ENCODE peak calls at places on chromosomes 2 and 18, in eight cellular contexts. X is IMR-90, R is dorsolateral prefrontal cortex, C is testis, S is hepatocyte, J is PC-3, A is uterus, P is neural progenitor cell. L is an unnamed sample.

GRCh38 chr2:69773201-69773600 is 31.3 kb downstream of the ANXA4 start:
- DNase-seq in X (peak; percentile 59), R (no peak), C (no peak), S (peak; percentile 47), J (peak; percentile 41), A (no peak), P (no peak), L (no peak)

GRCh38 chr2:164439885-164440284 is 181.4 kb downstream of the GRB14 start:
- DNase-seq in X (no peak), R (no peak), C (no peak), S (no peak), J (no peak), A (no peak), P (no peak), L (no peak)

GRCh38 chr2:96819101-96819875 is 3.2 kb downstream of the CNNM3 start:
- DNase-seq in X (no peak), R (no peak), C (no peak), S (peak; percentile 85), J (no peak), A (no peak), P (no peak), L (no peak)

GRCh38 chr2:150475479-150476212 is 11.8 kb downstream of the RND3 start:
- DNase-seq in X (peak; percentile 23), R (no peak), C (no peak), S (no peak), J (peak; percentile 1), A (no peak), P (no peak), L (no peak)

GRCh38 chr2:218228366-218229092 is 11.5 kb downstream of the ARPC2 start:
- DNase-seq in X (peak; percentile 25), R (no peak), C (no peak), S (no peak), J (peak; percentile 14), A (no peak), P (no peak), L (no peak)

GRCh38 chr2:27721335-27721734 is 50.2 kb upstream of the MRPL33 start:
- DNase-seq in X (no peak), R (no peak), C (no peak), S (no peak), J (peak; percentile 58), A (no peak), P (no peak), L (no peak)

GRCh38 chr2:112483047-112483473 is 1.1 kb downstream of the TTL start:
- DNase-seq in X (peak; percentile 73), R (no peak), C (peak; percentile 25), S (peak; percentile 46), J (peak; percentile 58), A (peak; percentile 28), P (peak; percentile 32), L (no peak)

GRCh38 chr18:28365406-28365805 is 188.5 kb upstream of the CDH2 start:
- DNase-seq in X (peak; percentile 1), R (no peak), C (no peak), S (peak; percentile 22), J (peak; percentile 93), A (no peak), P (no peak), L (no peak)

GRCh38 chr2:143426296-143426695 is 297.1 kb downstream of the ARHGAP15 start:
- DNase-seq in X (peak; percentile 95), R (no peak), C (no peak), S (no peak), J (peak; percentile 76), A (no peak), P (no peak), L (no peak)

GRCh38 chr2:141464995-141465394 is 665.8 kb downstream of the LRP1B start:
- DNase-seq in X (no peak), R (no peak), C (no peak), S (no peak), J (no peak), A (no peak), P (no peak), L (no peak)

GRCh38 chr2:142131016-142131714 is at the start of gene LRP1B:
- DNase-seq in X (peak; percentile 7), R (no peak), C (peak; percentile 31), S (peak; percentile 23), J (no peak), A (no peak), P (peak; percentile 63), L (no peak)

GRCh38 chr2:224389317-224389716 is 12.6 kb downstream of the FAM124B start:
- DNase-seq in X (no peak), R (no peak), C (no peak), S (no peak), J (no peak), A (no peak), P (no peak), L (no peak)

GRCh38 chr18:62545098-62545497 is 22.3 kb downstream of the ZCCHC2 start:
- DNase-seq in X (no peak), R (no peak), C (no peak), S (no peak), J (no peak), A (no peak), P (no peak), L (no peak)

DNA sequence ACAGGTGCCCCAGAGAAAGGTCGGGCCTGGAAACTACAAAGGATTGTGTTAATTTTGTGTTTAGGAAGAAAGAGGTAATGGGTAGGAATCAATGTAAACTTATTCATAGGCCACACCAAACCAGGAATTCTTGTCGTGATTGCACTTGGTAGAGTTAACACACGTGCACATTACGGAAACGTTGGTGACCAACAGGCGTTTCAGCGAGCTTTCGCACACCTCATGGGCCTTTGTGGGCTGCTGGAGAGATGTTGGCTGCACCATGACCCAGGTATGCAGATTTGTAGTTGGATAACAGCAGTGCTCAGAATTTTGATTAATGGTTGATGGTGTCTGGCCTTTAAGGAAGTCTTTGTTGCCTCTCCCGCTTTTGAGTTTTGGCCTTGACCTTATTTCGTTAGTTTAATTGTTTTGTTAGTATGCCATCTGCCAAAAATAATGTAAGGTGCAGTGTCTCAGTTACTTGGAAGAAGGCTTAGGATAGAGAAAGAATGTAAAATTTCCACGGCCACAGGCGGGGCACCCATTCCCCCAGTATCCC is 1.8 kb downstream of the ZNF236 start:
- DNase-seq in X (no peak), R (no peak), C (no peak), S (no peak), J (no peak), A (no peak), P (no peak), L (no peak)
- H3K4me3 ChIP-seq in X (no peak overlapping the region), R (peak overlapping the region; percentile 67), C (peak overlapping the region; percentile 49), S (peak overlapping the region; percentile 85), J (peak overlapping the region; percentile 88), A (peak overlapping the region; percentile 82), P (peak overlapping the region; percentile 74), L (peak overlapping the region; percentile 74)

GRCh38 chr2:70922591-70923234 is 13.0 kb upstream of the ATP6V1B1 start:
- DNase-seq in X (no peak), R (no peak), C (no peak), S (peak; percentile 3), J (no peak), A (no peak), P (no peak), L (no peak)

GRCh38 chr2:70926042-70926441 is 9.7 kb upstream of the ATP6V1B1 start:
- DNase-seq in X (no peak), R (no peak), C (no peak), S (peak; percentile 2), J (no peak), A (no peak), P (no peak), L (no peak)

GRCh38 chr2:70921839-70922590 is 13.7 kb upstream of the ATP6V1B1 start:
- DNase-seq in X (peak; percentile 33), R (no peak), C (no peak), S (peak; percentile 23), J (no peak), A (no peak), P (no peak), L (no peak)

GRCh38 chr2:70921031-70921430 is 14.7 kb upstream of the ATP6V1B1 start:
- DNase-seq in X (no peak), R (no peak), C (no peak), S (peak; percentile 2), J (no peak), A (no peak), P (no peak), L (no peak)

DNA sequence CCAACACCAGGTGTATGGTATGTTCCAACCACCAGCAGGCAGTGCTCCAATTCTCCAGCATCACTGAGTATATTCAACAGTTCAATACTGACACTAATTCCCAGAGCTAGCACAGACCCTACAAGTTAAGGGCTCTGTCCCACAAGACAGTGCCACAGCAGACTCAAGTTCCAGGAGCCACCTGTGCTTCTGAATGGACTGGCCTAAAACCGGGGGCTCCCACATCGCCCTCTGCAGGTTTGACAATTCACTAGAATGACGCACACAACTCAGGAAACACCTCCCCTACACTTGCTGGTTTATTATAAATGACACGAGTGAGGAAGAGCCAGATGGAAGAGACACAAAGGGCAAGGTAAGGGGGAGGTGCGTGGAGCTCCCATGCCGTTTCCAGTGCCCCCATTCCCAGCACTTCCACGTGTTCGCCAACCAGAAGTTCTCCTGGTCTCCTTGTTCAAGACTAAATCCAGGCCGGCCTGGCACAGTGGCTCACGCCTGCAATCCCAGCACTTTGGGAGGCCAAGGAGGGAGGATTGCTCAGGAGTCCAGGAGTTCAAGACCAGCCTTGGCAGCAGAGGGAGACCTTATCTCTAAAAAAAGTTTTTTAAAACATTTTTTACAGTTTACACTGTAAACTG is 12.2 kb upstream of the ATP6V1B1 start:
- DNase-seq in X (no peak), R (no peak), C (no peak), S (peak; percentile 4), J (peak; percentile 35), A (no peak), P (peak; percentile 56), L (no peak)
- TF ChIP-seq CTCF in X (no peak), R (no peak), C (no peak), S (peak; percentile 8), J (peak; percentile 59), A (no peak), P (peak; percentile 42), L (peak; percentile 37)

GRCh38 chr2:72886505-72887031 is 640 bp upstream of the SPR start:
- DNase-seq in X (no peak), R (no peak), C (no peak), S (no peak), J (no peak), A (no peak), P (no peak), L (no peak)

GRCh38 chr2:72889991-72890390 is 2.8 kb downstream of the SPR start:
- DNase-seq in X (no peak), R (no peak), C (no peak), S (no peak), J (no peak), A (no peak), P (no peak), L (no peak)

GRCh38 chr2:72887836-72888437 is 729 bp downstream of the SPR start:
- DNase-seq in X (peak; percentile 84), R (peak; percentile 79), C (peak; percentile 93), S (peak; percentile 94), J (peak; percentile 91), A (peak; percentile 89), P (peak; percentile 94), L (peak; percentile 67)

GRCh38 chr2:72887032-72887835 is at the start of gene SPR:
- DNase-seq in X (peak; percentile 40), R (peak; percentile 63), C (peak; percentile 84), S (peak; percentile 87), J (peak; percentile 80), A (peak; percentile 62), P (peak; percentile 76), L (no peak)

GRCh38 chr2:72888438-72889202 is 1.4 kb downstream of the SPR start:
- DNase-seq in X (no peak), R (no peak), C (no peak), S (no peak), J (no peak), A (no peak), P (no peak), L (no peak)
- H3K4me3 ChIP-seq in X (no peak overlapping the region), R (no peak overlapping the region), C (no peak overlapping the region), S (no peak overlapping the region), J (peak overlapping the region; percentile 92), A (peak overlapping the region; percentile 83), P (no peak overlapping the region), L (peak overlapping the region; percentile 55)

GRCh38 chr2:15925819-15926218 is 14.5 kb upstream of the MYCN start:
- DNase-seq in X (no peak), R (no peak), C (no peak), S (no peak), J (no peak), A (no peak), P (no peak), L (no peak)
- TF ChIP-seq CTCF in X (no peak), R (no peak), C (no peak), S (no peak), J (no peak), A (no peak), P (no peak), L (no peak)